ENCODE peak calls at places on chromosomes 2 and 18, in ten cellular contexts. One of them, this sample, is unnamed.

GRCh38 chr2:125405816-125406215 is 1250.1 kb upstream of the GYPC start:
- DNase-seq in sigmoid colon: no peak
- DNase-seq in MV-4-11: no peak
- DNase-seq in IMR-90: peak
- DNase-seq in A172: peak
- DNase-seq in pancreas: no peak
- DNase-seq in upper lobe of right lung: no peak
- DNase-seq in CD8-positive, alpha-beta memory T cell: no peak
- DNase-seq in epithelial cell of esophagus: peak
- DNase-seq in NCI-H1105: no peak
- DNase-seq in this sample: no peak

GRCh38 chr2:52695731-52696130 is 1071.9 kb upstream of the CHAC2 start:
- DNase-seq in sigmoid colon: no peak
- DNase-seq in MV-4-11: no peak
- DNase-seq in IMR-90: peak
- DNase-seq in A172: no peak
- DNase-seq in pancreas: no peak
- DNase-seq in upper lobe of right lung: no peak
- DNase-seq in CD8-positive, alpha-beta memory T cell: no peak
- DNase-seq in epithelial cell of esophagus: no peak
- DNase-seq in NCI-H1105: no peak
- DNase-seq in this sample: no peak

GRCh38 chr2:8927510-8928456 is 75.7 kb downstream of the MBOAT2 start:
- DNase-seq in sigmoid colon: no peak
- DNase-seq in MV-4-11: no peak
- DNase-seq in IMR-90: no peak
- DNase-seq in A172: no peak
- DNase-seq in pancreas: no peak
- DNase-seq in upper lobe of right lung: no peak
- DNase-seq in CD8-positive, alpha-beta memory T cell: no peak
- DNase-seq in epithelial cell of esophagus: no peak
- DNase-seq in NCI-H1105: no peak
- DNase-seq in this sample: no peak

GRCh38 chr2:195602687-195603086 is 54.3 kb upstream of the SLC39A10 start:
- DNase-seq in sigmoid colon: no peak
- DNase-seq in MV-4-11: no peak
- DNase-seq in IMR-90: no peak
- DNase-seq in A172: no peak
- DNase-seq in pancreas: no peak
- DNase-seq in upper lobe of right lung: no peak
- DNase-seq in CD8-positive, alpha-beta memory T cell: no peak
- DNase-seq in epithelial cell of esophagus: no peak
- DNase-seq in NCI-H1105: no peak
- DNase-seq in this sample: no peak

GRCh38 chr18:34767601-34768027 is 57.5 kb downstream of the DTNA start:
- DNase-seq in sigmoid colon: no peak
- DNase-seq in MV-4-11: no peak
- DNase-seq in IMR-90: peak
- DNase-seq in A172: peak
- DNase-seq in pancreas: no peak
- DNase-seq in upper lobe of right lung: no peak
- DNase-seq in CD8-positive, alpha-beta memory T cell: no peak
- DNase-seq in epithelial cell of esophagus: peak
- DNase-seq in NCI-H1105: no peak
- DNase-seq in this sample: no peak

GRCh38 chr2:96345868-96346452 is 10.4 kb downstream of the NCAPH start:
- DNase-seq in sigmoid colon: no peak
- DNase-seq in MV-4-11: no peak
- DNase-seq in IMR-90: no peak
- DNase-seq in A172: no peak
- DNase-seq in pancreas: no peak
- DNase-seq in upper lobe of right lung: no peak
- DNase-seq in CD8-positive, alpha-beta memory T cell: no peak
- DNase-seq in epithelial cell of esophagus: no peak
- DNase-seq in NCI-H1105: no peak
- DNase-seq in this sample: no peak

GRCh38 chr2:169776483-169776802 is 22.2 kb upstream of the SSB start:
- DNase-seq in sigmoid colon: no peak
- DNase-seq in MV-4-11: no peak
- DNase-seq in IMR-90: peak
- DNase-seq in A172: peak
- DNase-seq in pancreas: no peak
- DNase-seq in upper lobe of right lung: no peak
- DNase-seq in CD8-positive, alpha-beta memory T cell: no peak
- DNase-seq in epithelial cell of esophagus: no peak
- DNase-seq in NCI-H1105: no peak
- DNase-seq in this sample: no peak

GRCh38 chr18:62957885-62958472 is 242.6 kb downstream of the PHLPP1 start:
- DNase-seq in sigmoid colon: no peak
- DNase-seq in MV-4-11: peak
- DNase-seq in IMR-90: peak
- DNase-seq in A172: peak
- DNase-seq in pancreas: no peak
- DNase-seq in upper lobe of right lung: no peak
- DNase-seq in CD8-positive, alpha-beta memory T cell: peak
- DNase-seq in epithelial cell of esophagus: peak
- DNase-seq in NCI-H1105: no peak
- DNase-seq in this sample: no peak

GRCh38 chr2:69771461-69771860 is 29.5 kb downstream of the ANXA4 start:
- DNase-seq in sigmoid colon: no peak
- DNase-seq in MV-4-11: no peak
- DNase-seq in IMR-90: peak
- DNase-seq in A172: no peak
- DNase-seq in pancreas: no peak
- DNase-seq in upper lobe of right lung: no peak
- DNase-seq in CD8-positive, alpha-beta memory T cell: no peak
- DNase-seq in epithelial cell of esophagus: no peak
- DNase-seq in NCI-H1105: no peak
- DNase-seq in this sample: no peak

GRCh38 chr2:144357623-144358400 is 162.1 kb downstream of the ZEB2 start:
- DNase-seq in sigmoid colon: no peak
- DNase-seq in MV-4-11: no peak
- DNase-seq in IMR-90: peak
- DNase-seq in A172: peak
- DNase-seq in pancreas: no peak
- DNase-seq in upper lobe of right lung: no peak
- DNase-seq in CD8-positive, alpha-beta memory T cell: no peak
- DNase-seq in epithelial cell of esophagus: peak
- DNase-seq in NCI-H1105: no peak
- DNase-seq in this sample: no peak

GRCh38 chr2:213411582-213412289 is 127.5 kb downstream of the SPAG16 start:
- DNase-seq in sigmoid colon: no peak
- DNase-seq in MV-4-11: no peak
- DNase-seq in IMR-90: no peak
- DNase-seq in A172: no peak
- DNase-seq in pancreas: no peak
- DNase-seq in upper lobe of right lung: no peak
- DNase-seq in CD8-positive, alpha-beta memory T cell: no peak
- DNase-seq in epithelial cell of esophagus: peak
- DNase-seq in NCI-H1105: no peak
- DNase-seq in this sample: no peak

GRCh38 chr2:55743583-55743982 is 49.9 kb upstream of the PNPT1 start:
- DNase-seq in sigmoid colon: no peak
- DNase-seq in MV-4-11: peak
- DNase-seq in IMR-90: peak
- DNase-seq in A172: peak
- DNase-seq in pancreas: no peak
- DNase-seq in upper lobe of right lung: no peak
- DNase-seq in CD8-positive, alpha-beta memory T cell: no peak
- DNase-seq in epithelial cell of esophagus: peak
- DNase-seq in NCI-H1105: no peak
- DNase-seq in this sample: no peak

GRCh38 chr2:117832332-117832731 is 17.8 kb downstream of the DDX18 start:
- DNase-seq in sigmoid colon: no peak
- DNase-seq in MV-4-11: no peak
- DNase-seq in IMR-90: peak
- DNase-seq in A172: no peak
- DNase-seq in pancreas: no peak
- DNase-seq in upper lobe of right lung: no peak
- DNase-seq in CD8-positive, alpha-beta memory T cell: no peak
- DNase-seq in epithelial cell of esophagus: no peak
- DNase-seq in NCI-H1105: no peak
- DNase-seq in this sample: no peak

GRCh38 chr2:215833531-215834162 is 179.7 kb downstream of the MREG start:
- DNase-seq in sigmoid colon: no peak
- DNase-seq in MV-4-11: peak
- DNase-seq in IMR-90: peak
- DNase-seq in A172: no peak
- DNase-seq in pancreas: no peak
- DNase-seq in upper lobe of right lung: no peak
- DNase-seq in CD8-positive, alpha-beta memory T cell: no peak
- DNase-seq in epithelial cell of esophagus: peak
- DNase-seq in NCI-H1105: no peak
- DNase-seq in this sample: no peak

GRCh38 chr2:150259746-150260145 is 227.7 kb downstream of the RND3 start:
- DNase-seq in sigmoid colon: no peak
- DNase-seq in MV-4-11: no peak
- DNase-seq in IMR-90: no peak
- DNase-seq in A172: no peak
- DNase-seq in pancreas: no peak
- DNase-seq in upper lobe of right lung: no peak
- DNase-seq in CD8-positive, alpha-beta memory T cell: no peak
- DNase-seq in epithelial cell of esophagus: no peak
- DNase-seq in NCI-H1105: no peak
- DNase-seq in this sample: no peak

GRCh38 chr18:22286576-22286975 is 117.2 kb downstream of the GATA6 start:
- DNase-seq in sigmoid colon: no peak
- DNase-seq in MV-4-11: no peak
- DNase-seq in IMR-90: no peak
- DNase-seq in A172: no peak
- DNase-seq in pancreas: no peak
- DNase-seq in upper lobe of right lung: peak
- DNase-seq in CD8-positive, alpha-beta memory T cell: no peak
- DNase-seq in epithelial cell of esophagus: peak
- DNase-seq in NCI-H1105: no peak
- DNase-seq in this sample: no peak

GRCh38 chr18:61949946-61950345 is 57.1 kb upstream of the RNF152 start:
- DNase-seq in sigmoid colon: no peak
- DNase-seq in MV-4-11: no peak
- DNase-seq in IMR-90: peak
- DNase-seq in A172: peak
- DNase-seq in pancreas: no peak
- DNase-seq in upper lobe of right lung: no peak
- DNase-seq in CD8-positive, alpha-beta memory T cell: no peak
- DNase-seq in epithelial cell of esophagus: peak
- DNase-seq in NCI-H1105: no peak
- DNase-seq in this sample: no peak

GRCh38 chr2:113080134-113080533 is 12.4 kb downstream of the IL1F10 start:
- DNase-seq in sigmoid colon: no peak
- DNase-seq in MV-4-11: peak
- DNase-seq in IMR-90: no peak
- DNase-seq in A172: peak
- DNase-seq in pancreas: no peak
- DNase-seq in upper lobe of right lung: no peak
- DNase-seq in CD8-positive, alpha-beta memory T cell: peak
- DNase-seq in epithelial cell of esophagus: peak
- DNase-seq in NCI-H1105: no peak
- DNase-seq in this sample: no peak